ENCODE peak calls at places on chromosomes 11 and 22, in ten cellular contexts. Z is pulmonary artery endothelial cell; P is fibroblast of pulmonary artery; N is NCI-H1105; Y is stimulated activated CD8-positive, alpha-beta memory T cell treated with anti-CD3 and anti-CD28 coated beads, Interleukin-2, amount 100 ng/mL, for 48 hours; F is kidney; V is left ventricle myocardium inferior; E is IMR-90; X is stimulated activated CD4-positive, alpha-beta T cell treated with anti-CD3 and anti-CD28 coated beads, Interleukin-4, amount 100 ng/mL, for 24 hours; K is HT-29. G is an unnamed sample.

GRCh38 chr22:41565403-41566054 is 4.7 kb downstream of the CSDC2 start:
- DNase-seq in E (peak), K (peak), Y (no peak), F (no peak), V (no peak), N (no peak), P (peak), X (no peak), Z (no peak), G (peak)

GRCh38 chr22:35314161-35314942 is 14.7 kb downstream of the TOM1 start:
- DNase-seq in V (no peak), X (no peak), Z (no peak), Y (no peak), F (no peak), E (no peak), P (no peak), K (peak), N (no peak), G (no peak)

GRCh38 chr22:48287031-48287430 is 1524.6 kb downstream of the TBC1D22A start:
- DNase-seq in Z (no peak), F (no peak), N (no peak), P (no peak), Y (no peak), E (no peak), K (no peak), X (no peak), V (no peak), G (no peak)

GRCh38 chr11:93784935-93785360 is 866 bp downstream of the MED17 start:
- DNase-seq in Z (no peak), N (peak), E (no peak), Y (no peak), V (no peak), K (no peak), P (peak), F (no peak), X (no peak), G (no peak)

GRCh38 chr22:30312053-30312452 is 14.7 kb downstream of the TBC1D10A start:
- DNase-seq in N (no peak), F (no peak), X (no peak), Y (no peak), K (no peak), E (peak), Z (no peak), V (no peak), P (no peak), G (peak)

GRCh38 chr11:45959851-45960250 is 37.4 kb downstream of the LARGE2 start:
- DNase-seq in X (no peak), P (peak), N (no peak), K (no peak), V (no peak), Y (no peak), Z (no peak), E (no peak), F (no peak), G (peak)

GRCh38 chr11:96228472-96228871 is 114.5 kb downstream of the MAML2 start:
- DNase-seq in N (no peak), P (peak), K (peak), V (peak), Y (no peak), F (peak), X (no peak), Z (peak), E (peak), G (peak)

GRCh38 chr22:46347646-46348045 is 12.1 kb downstream of the TRMU start:
- DNase-seq in Y (no peak), V (no peak), Z (no peak), P (no peak), N (no peak), E (no peak), X (no peak), K (no peak), F (peak), G (no peak)

GRCh38 chr11:19963697-19964340 is 196.5 kb downstream of the DBX1 start:
- DNase-seq in F (no peak), X (no peak), N (no peak), Y (peak), Z (no peak), E (no peak), P (no peak), K (no peak), V (no peak), G (peak)

GRCh38 chr22:39545310-39546063 is 12.9 kb upstream of the RPS19BP1 start:
- DNase-seq in N (no peak), X (peak), E (no peak), Y (no peak), P (peak), V (no peak), F (no peak), K (peak), Z (no peak), G (peak)

GRCh38 chr11:112632866-112633505 is 328.2 kb upstream of the NCAM1 start:
- DNase-seq in F (no peak), V (no peak), X (no peak), P (no peak), Z (no peak), E (no peak), K (no peak), Y (no peak), N (no peak), G (peak)

GRCh38 chr11:8025123-8025522 is 38.0 kb downstream of the EIF3F start:
- DNase-seq in F (no peak), P (no peak), Y (no peak), E (peak), Z (no peak), K (no peak), V (no peak), X (no peak), N (no peak), G (peak)

GRCh38 chr22:32342977-32343376 is 14.7 kb upstream of the RFPL3 start:
- DNase-seq in Z (no peak), E (no peak), N (no peak), Y (no peak), P (no peak), F (no peak), K (no peak), X (no peak), V (no peak), G (no peak)

GRCh38 chr11:17221968-17222367 is 14.2 kb upstream of the PIK3C2A start:
- DNase-seq in V (no peak), K (no peak), Z (no peak), Y (no peak), E (peak), F (no peak), X (no peak), N (no peak), P (peak), G (peak)

GRCh38 chr22:23762866-23763578 is at the start of gene C22orf15:
- DNase-seq in F (no peak), X (no peak), Z (no peak), P (peak), N (no peak), E (peak), V (no peak), K (no peak), Y (no peak), G (peak)

GRCh38 chr11:95599959-95600586 is 189.5 kb downstream of the FAM76B start:
- DNase-seq in E (no peak), Z (no peak), V (no peak), F (no peak), N (no peak), K (no peak), P (no peak), Y (peak), X (peak), G (no peak)

GRCh38 chr22:27800250-27801131 is 1.1 kb downstream of the MN1 start:
- DNase-seq in P (peak), V (peak), X (no peak), K (no peak), Y (no peak), E (no peak), F (peak), Z (no peak), N (no peak), G (peak)

GRCh38 chr11:118662401-118663271 is 16.8 kb downstream of the TREH start:
- DNase-seq in X (no peak), F (no peak), Y (no peak), V (no peak), Z (no peak), K (no peak), P (no peak), E (no peak), N (no peak), G (no peak)

GRCh38 chr11:10861799-10862198 is 3.9 kb upstream of the ZBED5 start:
- DNase-seq in K (no peak), X (no peak), V (no peak), E (no peak), F (no peak), P (no peak), Z (no peak), N (no peak), Y (no peak), G (no peak)

GRCh38 chr11:22244986-22245592 is 52.2 kb downstream of the ANO5 start:
- DNase-seq in K (peak), F (no peak), X (peak), E (peak), Z (peak), V (peak), N (peak), P (peak), Y (no peak), G (peak)

GRCh38 chr11:65489061-65489705 is 9.7 kb upstream of the MALAT1 start:
- DNase-seq in E (peak), Z (no peak), V (peak), K (peak), N (no peak), P (peak), X (no peak), Y (no peak), F (peak), G (peak)

GRCh38 chr11:45754261-45754709 is 50.7 kb upstream of the SLC35C1 start:
- DNase-seq in P (peak), Y (no peak), X (no peak), V (peak), F (no peak), E (peak), K (no peak), Z (no peak), N (no peak), G (no peak)

GRCh38 chr11:14904745-14905103 is 12.7 kb upstream of the CYP2R1 start:
- DNase-seq in V (peak), F (peak), P (peak), K (no peak), E (peak), X (peak), N (no peak), Y (peak), Z (no peak), G (peak)